ENCODE peak calls at places on chromosomes 16 and 17, in seven cellular contexts. One of them, this sample, is unnamed.

GRCh38 chr17:78759203-78759968 is 22.7 kb downstream of the CYTH1 start:
- DNase-seq in body of pancreas: peak
- DNase-seq in breast epithelium: no peak
- DNase-seq in heart right ventricle: peak
- DNase-seq in neural progenitor cell: no peak
- DNase-seq in lower lobe of right lung: peak
- DNase-seq in sigmoid colon: no peak
- DNase-seq in this sample: no peak

GRCh38 chr17:77645441-77646430 is 312.8 kb upstream of the TNRC6C start:
- DNase-seq in lower lobe of right lung: no peak
- DNase-seq in heart right ventricle: no peak
- DNase-seq in breast epithelium: no peak
- DNase-seq in body of pancreas: no peak
- DNase-seq in neural progenitor cell: peak
- DNase-seq in sigmoid colon: no peak
- DNase-seq in this sample: no peak

GRCh38 chr17:34412534-34412933 is 49.5 kb upstream of the CCL1 start:
- DNase-seq in lower lobe of right lung: no peak
- DNase-seq in sigmoid colon: no peak
- DNase-seq in body of pancreas: no peak
- DNase-seq in heart right ventricle: no peak
- DNase-seq in neural progenitor cell: no peak
- DNase-seq in breast epithelium: no peak
- DNase-seq in this sample: no peak

GRCh38 chr17:37802712-37803416 is 58.0 kb upstream of the HNF1B start:
- DNase-seq in breast epithelium: no peak
- DNase-seq in neural progenitor cell: no peak
- DNase-seq in sigmoid colon: no peak
- DNase-seq in lower lobe of right lung: no peak
- DNase-seq in heart right ventricle: no peak
- DNase-seq in body of pancreas: peak
- DNase-seq in this sample: no peak

GRCh38 chr17:49699967-49700575 is 7.7 kb downstream of the SLC35B1 start:
- DNase-seq in lower lobe of right lung: no peak
- DNase-seq in neural progenitor cell: no peak
- DNase-seq in body of pancreas: no peak
- DNase-seq in breast epithelium: no peak
- DNase-seq in sigmoid colon: no peak
- DNase-seq in heart right ventricle: peak
- DNase-seq in this sample: no peak

GRCh38 chr16:67856927-67857546 is 9.5 kb upstream of the CENPT start:
- DNase-seq in lower lobe of right lung: no peak
- DNase-seq in breast epithelium: no peak
- DNase-seq in neural progenitor cell: no peak
- DNase-seq in heart right ventricle: no peak
- DNase-seq in body of pancreas: no peak
- DNase-seq in sigmoid colon: no peak
- DNase-seq in this sample: no peak

GRCh38 chr17:70407501-70407900 is 238.2 kb downstream of the KCNJ2 start:
- DNase-seq in sigmoid colon: no peak
- DNase-seq in lower lobe of right lung: no peak
- DNase-seq in neural progenitor cell: no peak
- DNase-seq in breast epithelium: no peak
- DNase-seq in body of pancreas: no peak
- DNase-seq in heart right ventricle: no peak
- DNase-seq in this sample: no peak

GRCh38 chr16:12535535-12536411 is 267.9 kb downstream of the CPPED1 start:
- DNase-seq in breast epithelium: no peak
- DNase-seq in body of pancreas: no peak
- DNase-seq in sigmoid colon: no peak
- DNase-seq in lower lobe of right lung: no peak
- DNase-seq in heart right ventricle: no peak
- DNase-seq in neural progenitor cell: peak
- DNase-seq in this sample: no peak

GRCh38 chr17:34254146-34254545 is 939 bp upstream of the CCL2 start:
- DNase-seq in lower lobe of right lung: no peak
- DNase-seq in heart right ventricle: no peak
- DNase-seq in neural progenitor cell: no peak
- DNase-seq in sigmoid colon: no peak
- DNase-seq in body of pancreas: no peak
- DNase-seq in breast epithelium: no peak
- DNase-seq in this sample: no peak

GRCh38 chr16:47944589-47944988 is 211.2 kb downstream of the ABCC12 start:
- DNase-seq in sigmoid colon: no peak
- DNase-seq in heart right ventricle: no peak
- DNase-seq in lower lobe of right lung: no peak
- DNase-seq in neural progenitor cell: no peak
- DNase-seq in breast epithelium: no peak
- DNase-seq in body of pancreas: no peak
- DNase-seq in this sample: no peak

GRCh38 chr16:86034421-86034919 is 135.5 kb downstream of the IRF8 start:
- DNase-seq in neural progenitor cell: no peak
- DNase-seq in body of pancreas: no peak
- DNase-seq in sigmoid colon: no peak
- DNase-seq in lower lobe of right lung: no peak
- DNase-seq in breast epithelium: no peak
- DNase-seq in heart right ventricle: no peak
- DNase-seq in this sample: no peak

GRCh38 chr17:3008336-3009279 is 54.8 kb downstream of the OR1D5 start:
- DNase-seq in breast epithelium: no peak
- DNase-seq in lower lobe of right lung: peak
- DNase-seq in heart right ventricle: no peak
- DNase-seq in neural progenitor cell: no peak
- DNase-seq in body of pancreas: no peak
- DNase-seq in sigmoid colon: peak
- DNase-seq in this sample: no peak

GRCh38 chr17:65071861-65072260 is 15.3 kb upstream of the GNA13 start:
- DNase-seq in body of pancreas: no peak
- DNase-seq in lower lobe of right lung: no peak
- DNase-seq in heart right ventricle: no peak
- DNase-seq in breast epithelium: no peak
- DNase-seq in sigmoid colon: peak
- DNase-seq in neural progenitor cell: no peak
- DNase-seq in this sample: no peak

GRCh38 chr16:31351937-31352315 is 3.0 kb upstream of the ITGAX start:
- DNase-seq in neural progenitor cell: no peak
- DNase-seq in heart right ventricle: no peak
- DNase-seq in body of pancreas: no peak
- DNase-seq in lower lobe of right lung: peak
- DNase-seq in breast epithelium: no peak
- DNase-seq in sigmoid colon: peak
- DNase-seq in this sample: peak

GRCh38 chr16:66695935-66696668 is 441 bp downstream of the CMTM4 start:
- DNase-seq in neural progenitor cell: peak
- DNase-seq in breast epithelium: peak
- DNase-seq in body of pancreas: peak
- DNase-seq in lower lobe of right lung: peak
- DNase-seq in heart right ventricle: peak
- DNase-seq in sigmoid colon: peak
- DNase-seq in this sample: peak

GRCh38 chr16:12426122-12426521 is 377.6 kb downstream of the CPPED1 start:
- DNase-seq in breast epithelium: no peak
- DNase-seq in heart right ventricle: no peak
- DNase-seq in lower lobe of right lung: no peak
- DNase-seq in neural progenitor cell: peak
- DNase-seq in sigmoid colon: no peak
- DNase-seq in body of pancreas: no peak
- DNase-seq in this sample: no peak

GRCh38 chr17:19534562-19535149 is 1.0 kb downstream of the SLC47A1 start:
- DNase-seq in body of pancreas: no peak
- DNase-seq in breast epithelium: no peak
- DNase-seq in neural progenitor cell: no peak
- DNase-seq in heart right ventricle: no peak
- DNase-seq in sigmoid colon: no peak
- DNase-seq in lower lobe of right lung: no peak
- DNase-seq in this sample: no peak

GRCh38 chr16:69057400-69058378 is 47.8 kb upstream of the HAS3 start:
- DNase-seq in neural progenitor cell: no peak
- DNase-seq in lower lobe of right lung: no peak
- DNase-seq in heart right ventricle: no peak
- DNase-seq in body of pancreas: peak
- DNase-seq in sigmoid colon: peak
- DNase-seq in breast epithelium: peak
- DNase-seq in this sample: no peak

GRCh38 chr17:79188679-79189078 is 114.1 kb downstream of the ENGASE start:
- DNase-seq in body of pancreas: no peak
- DNase-seq in lower lobe of right lung: no peak
- DNase-seq in breast epithelium: no peak
- DNase-seq in heart right ventricle: no peak
- DNase-seq in sigmoid colon: no peak
- DNase-seq in neural progenitor cell: no peak
- DNase-seq in this sample: no peak

GRCh38 chr16:13134843-13135242 is 233.4 kb downstream of the SHISA9 start:
- DNase-seq in body of pancreas: no peak
- DNase-seq in breast epithelium: no peak
- DNase-seq in heart right ventricle: no peak
- DNase-seq in neural progenitor cell: no peak
- DNase-seq in lower lobe of right lung: no peak
- DNase-seq in sigmoid colon: no peak
- DNase-seq in this sample: no peak

GRCh38 chr17:7557147-7557764 is 1.3 kb upstream of the TNFSF13 start:
- DNase-seq in heart right ventricle: no peak
- DNase-seq in lower lobe of right lung: peak
- DNase-seq in neural progenitor cell: no peak
- DNase-seq in sigmoid colon: no peak
- DNase-seq in body of pancreas: no peak
- DNase-seq in breast epithelium: peak
- DNase-seq in this sample: no peak

GRCh38 chr16:66741971-66742396 is 9.4 kb downstream of the DYNC1LI2 start:
- DNase-seq in lower lobe of right lung: no peak
- DNase-seq in neural progenitor cell: no peak
- DNase-seq in body of pancreas: no peak
- DNase-seq in breast epithelium: no peak
- DNase-seq in heart right ventricle: no peak
- DNase-seq in sigmoid colon: no peak
- DNase-seq in this sample: no peak

GRCh38 chr16:27721548-27722265 is 171.8 kb downstream of the KATNIP start:
- DNase-seq in breast epithelium: peak
- DNase-seq in lower lobe of right lung: no peak
- DNase-seq in body of pancreas: peak
- DNase-seq in sigmoid colon: peak
- DNase-seq in heart right ventricle: peak
- DNase-seq in neural progenitor cell: no peak
- DNase-seq in this sample: no peak

GRCh38 chr16:80751167-80751566 is 53.2 kb downstream of the CDYL2 start:
- DNase-seq in neural progenitor cell: peak
- DNase-seq in heart right ventricle: no peak
- DNase-seq in lower lobe of right lung: no peak
- DNase-seq in breast epithelium: no peak
- DNase-seq in sigmoid colon: no peak
- DNase-seq in body of pancreas: no peak
- DNase-seq in this sample: no peak

GRCh38 chr16:57675752-57676623 is 7.9 kb downstream of the ADGRG3 start:
- DNase-seq in neural progenitor cell: peak
- DNase-seq in sigmoid colon: peak
- DNase-seq in heart right ventricle: no peak
- DNase-seq in body of pancreas: no peak
- DNase-seq in breast epithelium: no peak
- DNase-seq in lower lobe of right lung: no peak
- DNase-seq in this sample: no peak

GRCh38 chr17:37827905-37828304 is 83.0 kb upstream of the HNF1B start:
- DNase-seq in neural progenitor cell: no peak
- DNase-seq in lower lobe of right lung: no peak
- DNase-seq in sigmoid colon: no peak
- DNase-seq in heart right ventricle: no peak
- DNase-seq in body of pancreas: no peak
- DNase-seq in breast epithelium: no peak
- DNase-seq in this sample: no peak

GRCh38 chr17:8096541-8096940 is 9.0 kb upstream of the ALOX12B start:
- DNase-seq in lower lobe of right lung: no peak
- DNase-seq in neural progenitor cell: no peak
- DNase-seq in sigmoid colon: no peak
- DNase-seq in heart right ventricle: no peak
- DNase-seq in breast epithelium: no peak
- DNase-seq in body of pancreas: no peak
- DNase-seq in this sample: no peak

GRCh38 chr17:10233157-10233556 is 34.8 kb upstream of the GAS7 start:
- DNase-seq in body of pancreas: no peak
- DNase-seq in neural progenitor cell: no peak
- DNase-seq in lower lobe of right lung: no peak
- DNase-seq in sigmoid colon: no peak
- DNase-seq in heart right ventricle: no peak
- DNase-seq in breast epithelium: no peak
- DNase-seq in this sample: no peak
- H3K27ac ChIP-seq in body of pancreas: no peak
- H3K27ac ChIP-seq in neural progenitor cell: no peak
- H3K27ac ChIP-seq in lower lobe of right lung: no peak
- H3K27ac ChIP-seq in sigmoid colon: no peak
- H3K27ac ChIP-seq in heart right ventricle: no peak
- H3K27ac ChIP-seq in breast epithelium: no peak
- H3K27ac ChIP-seq in this sample: no peak

GRCh38 chr16:87053016-87053982 is 263.9 kb downstream of the C16orf95 start:
- DNase-seq in heart right ventricle: no peak
- DNase-seq in lower lobe of right lung: no peak
- DNase-seq in sigmoid colon: no peak
- DNase-seq in breast epithelium: no peak
- DNase-seq in neural progenitor cell: peak
- DNase-seq in body of pancreas: no peak
- DNase-seq in this sample: no peak
- H3K27ac ChIP-seq in heart right ventricle: no peak
- H3K27ac ChIP-seq in lower lobe of right lung: no peak
- H3K27ac ChIP-seq in sigmoid colon: no peak
- H3K27ac ChIP-seq in breast epithelium: no peak
- H3K27ac ChIP-seq in neural progenitor cell: no peak
- H3K27ac ChIP-seq in body of pancreas: no peak
- H3K27ac ChIP-seq in this sample: no peak

GRCh38 chr17:80793851-80794267 is 197.8 kb upstream of the CHMP6 start:
- DNase-seq in heart right ventricle: no peak
- DNase-seq in lower lobe of right lung: no peak
- DNase-seq in breast epithelium: no peak
- DNase-seq in body of pancreas: no peak
- DNase-seq in sigmoid colon: peak
- DNase-seq in neural progenitor cell: no peak
- DNase-seq in this sample: no peak
- H3K27ac ChIP-seq in heart right ventricle: no peak
- H3K27ac ChIP-seq in lower lobe of right lung: peak
- H3K27ac ChIP-seq in breast epithelium: no peak
- H3K27ac ChIP-seq in body of pancreas: no peak
- H3K27ac ChIP-seq in sigmoid colon: peak
- H3K27ac ChIP-seq in neural progenitor cell: no peak
- H3K27ac ChIP-seq in this sample: no peak

DNA sequence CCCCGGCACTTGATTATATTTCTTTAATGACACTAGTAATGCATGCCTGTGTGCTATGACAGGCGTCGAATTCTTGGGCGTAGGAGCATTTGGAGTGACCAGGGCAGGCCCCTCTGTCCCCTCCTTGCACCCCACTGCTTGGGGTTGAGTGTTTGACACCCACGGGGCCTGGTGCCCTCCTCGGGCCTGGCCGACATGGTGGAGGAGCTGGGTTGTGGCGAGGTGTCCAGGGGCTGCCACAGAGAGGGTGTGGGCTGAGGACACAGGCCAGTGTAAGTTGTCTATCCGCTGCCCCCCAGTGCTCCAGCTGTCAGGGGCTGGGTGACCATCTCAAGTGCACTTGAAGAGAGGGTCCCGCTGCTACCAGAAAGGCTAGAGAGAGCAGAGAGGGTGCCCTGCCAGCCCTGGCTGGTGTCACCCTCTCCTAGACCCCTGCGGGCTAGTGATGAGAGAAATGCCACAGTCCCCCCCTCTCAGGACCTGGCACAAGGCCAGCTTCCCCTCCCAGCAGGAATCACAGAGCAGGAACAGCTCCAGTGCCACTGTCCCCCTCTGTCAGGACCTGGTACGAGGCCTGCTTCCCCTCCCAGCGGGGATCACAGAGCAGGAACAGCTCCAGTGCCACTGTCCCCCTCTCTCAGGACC is 30.4 kb downstream of the MGRN1 start:
- DNase-seq in body of pancreas: no peak
- DNase-seq in neural progenitor cell: no peak
- DNase-seq in lower lobe of right lung: no peak
- DNase-seq in sigmoid colon: no peak
- DNase-seq in breast epithelium: no peak
- DNase-seq in heart right ventricle: no peak
- DNase-seq in this sample: no peak
- H3K27ac ChIP-seq in body of pancreas: peak
- H3K27ac ChIP-seq in neural progenitor cell: no peak
- H3K27ac ChIP-seq in lower lobe of right lung: peak
- H3K27ac ChIP-seq in sigmoid colon: no peak
- H3K27ac ChIP-seq in breast epithelium: no peak
- H3K27ac ChIP-seq in heart right ventricle: no peak
- H3K27ac ChIP-seq in this sample: no peak